ENCODE peak calls at places on chromosomes 16 and 17, in seven cellular contexts. C is stimulated activated CD4-positive, alpha-beta T cell treated with anti-CD3 and anti-CD28 coated beads, Interleukin-12 subunit alpha, Interleukin-12 subunit beta, amount 100 ng/mL, for 48 hours; V is HS-5; Y is HFF-Myc; K is fibroblast of the aortic adventitia; S is heart right ventricle; A is NCI-H2081. W is an unnamed sample.
A peak's percentile ranks its signal among the peaks of the same experiment; 100 is the strongest.

GRCh38 chr17:34579017-34579946 is at the start of gene TMEM132E:
- DNase-seq in C (no peak), V (no peak), Y (no peak), K (peak; percentile 5), S (peak; percentile 29), A (no peak), W (peak; percentile 83)

GRCh38 chr17:38627957-38628356 is 22.2 kb upstream of the SRCIN1 start:
- DNase-seq in C (no peak), V (no peak), Y (no peak), K (no peak), S (no peak), A (no peak), W (no peak)

GRCh38 chr17:13541032-13541480 is 60.7 kb downstream of the HS3ST3A1 start:
- DNase-seq in C (no peak), V (peak; percentile 91), Y (peak; percentile 83), K (peak; percentile 100), S (no peak), A (no peak), W (no peak)

GRCh38 chr16:88292007-88292940 is 90.5 kb upstream of the ZNF469 start:
- DNase-seq in C (no peak), V (no peak), Y (no peak), K (peak; percentile 70), S (no peak), A (no peak), W (no peak)

GRCh38 chr17:31216053-31216751 is 80.8 kb downstream of the OMG start:
- DNase-seq in C (no peak), V (peak; percentile 60), Y (peak; percentile 52), K (peak; percentile 92), S (no peak), A (peak; percentile 23), W (no peak)

GRCh38 chr17:44900894-44901293 is 1.6 kb upstream of the EFTUD2 start:
- DNase-seq in C (no peak), V (no peak), Y (no peak), K (peak; percentile 89), S (no peak), A (no peak), W (no peak)

GRCh38 chr17:47066841-47067682 is 88.0 kb upstream of the RPRML start:
- DNase-seq in C (peak; percentile 59), V (peak; percentile 67), Y (peak; percentile 73), K (peak; percentile 93), S (peak; percentile 72), A (peak; percentile 91), W (peak; percentile 88)

GRCh38 chr16:31148281-31148728 is 1.6 kb downstream of the PRSS36 start:
- DNase-seq in C (no peak), V (no peak), Y (no peak), K (no peak), S (no peak), A (no peak), W (no peak)

GRCh38 chr16:53131050-53131362 is 76.2 kb downstream of the CHD9 start:
- DNase-seq in C (no peak), V (no peak), Y (no peak), K (no peak), S (no peak), A (no peak), W (no peak)